ENCODE peak calls at places on chromosomes 5 and 9, in five cellular contexts. One of them, this sample, is unnamed.

GRCh38 chr5:151016700-151017099 is 3.7 kb upstream of the GPX3 start:
- DNase-seq in natural killer cell: no peak
- DNase-seq in endothelial cell: no peak
- DNase-seq in tibial artery: peak
- DNase-seq in upper lobe of right lung: no peak
- DNase-seq in this sample: no peak

GRCh38 chr9:111039203-111039907 is 1.1 kb upstream of the LPAR1 start:
- DNase-seq in natural killer cell: no peak
- DNase-seq in endothelial cell: peak
- DNase-seq in tibial artery: no peak
- DNase-seq in upper lobe of right lung: no peak
- DNase-seq in this sample: peak

GRCh38 chr5:108515706-108516105 is 133.8 kb upstream of the FBXL17 start:
- DNase-seq in tibial artery: no peak
- DNase-seq in endothelial cell: no peak
- DNase-seq in natural killer cell: no peak
- DNase-seq in upper lobe of right lung: no peak
- DNase-seq in this sample: no peak

GRCh38 chr5:65828507-65828906 is 97.9 kb upstream of the ERBIN start:
- DNase-seq in tibial artery: no peak
- DNase-seq in natural killer cell: no peak
- DNase-seq in upper lobe of right lung: no peak
- DNase-seq in endothelial cell: no peak
- DNase-seq in this sample: no peak

GRCh38 chr9:33877727-33878489 is 60.9 kb downstream of the UBE2R2 start:
- DNase-seq in endothelial cell: no peak
- DNase-seq in upper lobe of right lung: no peak
- DNase-seq in tibial artery: no peak
- DNase-seq in natural killer cell: no peak
- DNase-seq in this sample: no peak

GRCh38 chr5:107652839-107653607 is 17.7 kb downstream of the EFNA5 start:
- DNase-seq in upper lobe of right lung: no peak
- DNase-seq in endothelial cell: no peak
- DNase-seq in natural killer cell: no peak
- DNase-seq in tibial artery: no peak
- DNase-seq in this sample: no peak

GRCh38 chr5:150131978-150132694 is 23.5 kb downstream of the PDGFRB start:
- DNase-seq in tibial artery: peak
- DNase-seq in endothelial cell: no peak
- DNase-seq in upper lobe of right lung: no peak
- DNase-seq in natural killer cell: no peak
- DNase-seq in this sample: no peak

GRCh38 chr9:114238919-114239879 is 83.7 kb upstream of the ORM1 start:
- DNase-seq in natural killer cell: no peak
- DNase-seq in tibial artery: no peak
- DNase-seq in upper lobe of right lung: no peak
- DNase-seq in endothelial cell: no peak
- DNase-seq in this sample: no peak

GRCh38 chr5:15234366-15234765 is 265.6 kb upstream of the FBXL7 start:
- DNase-seq in endothelial cell: no peak
- DNase-seq in natural killer cell: no peak
- DNase-seq in tibial artery: no peak
- DNase-seq in upper lobe of right lung: no peak
- DNase-seq in this sample: no peak

GRCh38 chr5:37786855-37787254 is 53.0 kb downstream of the GDNF start:
- DNase-seq in tibial artery: no peak
- DNase-seq in natural killer cell: no peak
- DNase-seq in endothelial cell: no peak
- DNase-seq in upper lobe of right lung: no peak
- DNase-seq in this sample: no peak

GRCh38 chr9:112731971-112732370 is 14.1 kb upstream of the INIP start:
- DNase-seq in tibial artery: no peak
- DNase-seq in upper lobe of right lung: no peak
- DNase-seq in natural killer cell: no peak
- DNase-seq in endothelial cell: no peak
- DNase-seq in this sample: no peak

GRCh38 chr5:89204766-89205165 is 321.8 kb upstream of the MEF2C start:
- DNase-seq in tibial artery: no peak
- DNase-seq in endothelial cell: no peak
- DNase-seq in natural killer cell: no peak
- DNase-seq in upper lobe of right lung: no peak
- DNase-seq in this sample: no peak

GRCh38 chr9:136146126-136147037 is 27.7 kb upstream of the TMEM250 start:
- DNase-seq in tibial artery: no peak
- DNase-seq in natural killer cell: no peak
- DNase-seq in upper lobe of right lung: no peak
- DNase-seq in endothelial cell: no peak
- DNase-seq in this sample: no peak

GRCh38 chr5:132898094-132898493 is 24.6 kb downstream of the LEAP2 start:
- DNase-seq in endothelial cell: no peak
- DNase-seq in tibial artery: no peak
- DNase-seq in upper lobe of right lung: no peak
- DNase-seq in natural killer cell: no peak
- DNase-seq in this sample: no peak

GRCh38 chr5:132901036-132901435 is 27.6 kb downstream of the LEAP2 start:
- DNase-seq in upper lobe of right lung: no peak
- DNase-seq in endothelial cell: no peak
- DNase-seq in natural killer cell: no peak
- DNase-seq in tibial artery: no peak
- DNase-seq in this sample: no peak

GRCh38 chr5:132896685-132897084 is 23.2 kb downstream of the LEAP2 start:
- DNase-seq in tibial artery: no peak
- DNase-seq in upper lobe of right lung: no peak
- DNase-seq in endothelial cell: no peak
- DNase-seq in natural killer cell: no peak
- DNase-seq in this sample: no peak

GRCh38 chr5:132905938-132906337 is 32.5 kb downstream of the LEAP2 start:
- DNase-seq in tibial artery: no peak
- DNase-seq in endothelial cell: no peak
- DNase-seq in upper lobe of right lung: no peak
- DNase-seq in natural killer cell: no peak
- DNase-seq in this sample: no peak

DNA sequence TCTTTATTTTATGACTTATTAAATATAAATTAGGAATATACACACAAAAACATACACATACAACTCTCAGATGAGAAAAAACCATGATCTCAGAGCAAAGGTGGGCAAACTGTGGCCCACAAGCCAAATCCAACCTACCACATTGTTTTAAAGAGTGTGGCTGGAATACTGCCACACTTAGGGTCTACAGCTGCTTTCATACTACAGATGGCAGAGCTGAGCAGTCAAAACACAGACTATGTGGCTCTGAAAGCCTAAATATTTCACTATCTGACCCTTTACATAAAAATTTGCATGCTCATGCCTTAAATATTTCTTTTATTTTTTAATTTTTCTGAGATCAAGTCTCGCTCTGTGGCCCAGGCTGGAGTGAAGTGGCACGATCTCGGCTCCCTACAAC is 28.3 kb downstream of the LEAP2 start:
- DNase-seq in natural killer cell: no peak
- DNase-seq in upper lobe of right lung: no peak
- DNase-seq in endothelial cell: no peak
- DNase-seq in tibial artery: no peak
- DNase-seq in this sample: no peak
- TF ChIP-seq CTCF in natural killer cell: no peak
- TF ChIP-seq CTCF in upper lobe of right lung: no peak
- TF ChIP-seq CTCF in endothelial cell: no peak
- TF ChIP-seq CTCF in tibial artery: no peak
- TF ChIP-seq CTCF in this sample: no peak

DNA sequence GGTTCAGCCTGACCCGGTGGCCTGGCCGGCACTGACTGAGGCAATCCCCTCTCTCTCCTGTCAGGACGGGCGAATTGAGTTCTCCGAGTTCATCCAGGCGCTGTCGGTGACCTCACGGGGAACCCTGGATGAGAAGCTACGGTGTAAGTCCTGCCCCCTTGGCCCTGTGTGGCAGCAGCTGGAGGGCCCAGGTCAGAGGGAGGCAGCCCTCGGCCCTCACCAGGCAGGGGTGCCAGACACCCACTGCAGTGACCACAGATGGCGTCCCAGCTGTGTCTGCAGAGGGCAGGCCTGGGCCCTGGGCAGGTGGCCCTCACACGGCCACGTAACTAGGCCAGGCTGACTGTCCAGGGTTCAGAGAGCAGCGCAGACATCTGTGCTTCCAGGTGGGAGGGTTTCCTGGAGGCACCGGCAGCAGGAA is 45.9 kb upstream of the HMCN2 start:
- DNase-seq in upper lobe of right lung: no peak
- DNase-seq in natural killer cell: no peak
- DNase-seq in tibial artery: no peak
- DNase-seq in endothelial cell: no peak
- DNase-seq in this sample: no peak
- TF ChIP-seq CTCF in upper lobe of right lung: no peak
- TF ChIP-seq CTCF in natural killer cell: no peak
- TF ChIP-seq CTCF in tibial artery: no peak
- TF ChIP-seq CTCF in endothelial cell: no peak
- TF ChIP-seq CTCF in this sample: no peak

DNA sequence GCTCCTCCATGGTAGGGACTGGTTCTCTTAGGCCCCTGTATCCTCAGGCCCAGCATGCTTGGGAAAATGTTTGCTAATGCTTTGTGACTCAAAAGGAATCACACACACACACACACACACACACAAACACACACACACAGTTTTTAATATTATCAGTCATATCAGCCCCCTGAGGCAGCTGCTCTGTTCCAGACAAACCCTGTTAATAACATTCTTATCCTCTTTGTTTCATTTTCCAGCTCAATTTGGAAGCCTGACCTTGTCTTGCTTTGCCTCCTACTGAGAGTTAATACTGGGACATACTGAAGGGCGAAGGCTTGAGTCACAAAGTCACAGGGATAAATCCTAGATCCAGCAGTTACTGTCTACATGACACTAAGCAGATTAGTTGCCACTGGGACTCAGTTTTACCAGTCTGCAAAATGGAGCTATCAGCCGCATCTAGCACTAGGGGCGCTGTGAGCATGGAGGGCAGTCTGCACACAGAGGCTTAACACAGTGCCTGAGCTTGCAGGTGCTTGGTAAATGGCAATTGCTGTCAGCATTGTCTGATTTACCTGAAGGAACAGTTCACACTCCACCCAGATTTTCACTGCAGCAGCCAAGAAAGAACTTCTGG is 37.1 kb upstream of the KCNMB1 start:
- DNase-seq in tibial artery: no peak
- DNase-seq in upper lobe of right lung: no peak
- DNase-seq in endothelial cell: no peak
- DNase-seq in natural killer cell: no peak
- DNase-seq in this sample: no peak
- TF ChIP-seq CTCF in tibial artery: no peak
- TF ChIP-seq CTCF in upper lobe of right lung: no peak
- TF ChIP-seq CTCF in endothelial cell: no peak
- TF ChIP-seq CTCF in natural killer cell: no peak
- TF ChIP-seq CTCF in this sample: no peak

GRCh38 chr5:78537406-78537805 is 111.2 kb downstream of the LHFPL2 start:
- DNase-seq in natural killer cell: no peak
- DNase-seq in endothelial cell: no peak
- DNase-seq in upper lobe of right lung: no peak
- DNase-seq in tibial artery: no peak
- DNase-seq in this sample: no peak

GRCh38 chr5:78536797-78537196 is 111.8 kb downstream of the LHFPL2 start:
- DNase-seq in upper lobe of right lung: no peak
- DNase-seq in natural killer cell: no peak
- DNase-seq in endothelial cell: no peak
- DNase-seq in tibial artery: no peak
- DNase-seq in this sample: no peak

GRCh38 chr5:78538240-78538850 is 110.2 kb downstream of the LHFPL2 start:
- DNase-seq in natural killer cell: no peak
- DNase-seq in upper lobe of right lung: no peak
- DNase-seq in endothelial cell: no peak
- DNase-seq in tibial artery: no peak
- DNase-seq in this sample: no peak

GRCh38 chr5:78540335-78541057 is 108.1 kb downstream of the LHFPL2 start:
- DNase-seq in natural killer cell: no peak
- DNase-seq in tibial artery: peak
- DNase-seq in endothelial cell: no peak
- DNase-seq in upper lobe of right lung: no peak
- DNase-seq in this sample: no peak

GRCh38 chr5:78537821-78538220 is 110.8 kb downstream of the LHFPL2 start:
- DNase-seq in endothelial cell: no peak
- DNase-seq in upper lobe of right lung: no peak
- DNase-seq in natural killer cell: no peak
- DNase-seq in tibial artery: no peak
- DNase-seq in this sample: no peak
- TF ChIP-seq CTCF in endothelial cell: no peak
- TF ChIP-seq CTCF in upper lobe of right lung: peak
- TF ChIP-seq CTCF in natural killer cell: no peak
- TF ChIP-seq CTCF in tibial artery: peak
- TF ChIP-seq CTCF in this sample: peak

GRCh38 chr5:127975961-127976360 is 107.6 kb upstream of the SLC12A2 start:
- DNase-seq in endothelial cell: no peak
- DNase-seq in upper lobe of right lung: no peak
- DNase-seq in tibial artery: no peak
- DNase-seq in natural killer cell: no peak
- DNase-seq in this sample: no peak
- TF ChIP-seq CTCF in endothelial cell: no peak
- TF ChIP-seq CTCF in upper lobe of right lung: peak
- TF ChIP-seq CTCF in tibial artery: no peak
- TF ChIP-seq CTCF in natural killer cell: no peak
- TF ChIP-seq CTCF in this sample: no peak

DNA sequence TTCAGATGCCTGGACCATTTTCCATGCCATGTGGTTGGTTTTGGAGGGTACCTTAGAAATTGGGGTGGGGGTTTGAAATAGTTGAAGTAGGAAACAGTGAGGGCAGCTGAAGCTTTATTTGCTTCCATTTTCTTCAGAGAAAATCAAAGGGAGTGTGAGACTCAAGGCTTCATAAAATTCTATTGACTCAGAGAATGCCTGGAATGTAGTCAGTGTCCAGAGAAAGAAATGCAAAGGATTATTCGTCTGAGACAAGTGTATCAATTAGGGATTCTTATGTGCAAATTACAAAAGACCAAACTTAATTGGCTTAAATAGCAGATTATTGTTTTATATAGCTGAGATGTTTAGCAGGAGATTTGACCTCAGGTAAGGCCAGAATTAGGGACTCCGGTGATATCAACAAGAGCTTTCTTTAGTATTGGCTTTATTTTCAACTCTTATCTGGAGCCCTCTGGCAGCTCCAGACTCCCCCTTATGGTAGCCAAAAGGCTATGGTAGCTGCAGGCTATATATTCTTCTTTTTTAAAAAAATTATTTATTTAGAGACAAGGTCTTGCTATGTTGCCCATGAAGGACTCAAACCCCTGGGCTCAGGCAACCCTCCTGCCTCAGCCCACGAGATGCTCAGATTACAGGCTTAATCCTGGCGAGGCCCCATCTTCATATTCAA is 38.9 kb downstream of the PTTG1 start:
- DNase-seq in upper lobe of right lung: no peak
- DNase-seq in tibial artery: no peak
- DNase-seq in natural killer cell: no peak
- DNase-seq in endothelial cell: no peak
- DNase-seq in this sample: no peak
- TF ChIP-seq CTCF in upper lobe of right lung: peak
- TF ChIP-seq CTCF in tibial artery: no peak
- TF ChIP-seq CTCF in natural killer cell: no peak
- TF ChIP-seq CTCF in endothelial cell: no peak
- TF ChIP-seq CTCF in this sample: no peak